ENCODE peak calls at places on chromosomes 3 and 15, in five cellular contexts. One of them, this sample, is unnamed. For H3K36me3, the result is how much of the 10 kb centered on the place peaks cover.

GRCh38 chr15:20345401-20345958 is 196.1 kb downstream of the GOLGA6L6 start:
- DNase-seq in PC-9: no peak
- DNase-seq in GM23248: no peak
- DNase-seq in cardiac muscle cell: no peak
- DNase-seq in mesenchymal stem cell: no peak
- DNase-seq in this sample: no peak

GRCh38 chr15:51801391-51801835 is 28.0 kb upstream of the TMOD3 start:
- DNase-seq in PC-9: peak
- DNase-seq in GM23248: peak
- DNase-seq in cardiac muscle cell: peak
- DNase-seq in mesenchymal stem cell: peak
- DNase-seq in this sample: peak

GRCh38 chr15:68416158-68416535 is 15.8 kb downstream of the ITGA11 start:
- DNase-seq in PC-9: no peak
- DNase-seq in GM23248: no peak
- DNase-seq in cardiac muscle cell: no peak
- DNase-seq in mesenchymal stem cell: no peak
- DNase-seq in this sample: no peak

GRCh38 chr3:53592862-53593261 is 98.5 kb downstream of the CACNA1D start:
- DNase-seq in PC-9: no peak
- DNase-seq in GM23248: no peak
- DNase-seq in cardiac muscle cell: no peak
- DNase-seq in mesenchymal stem cell: no peak
- DNase-seq in this sample: no peak

GRCh38 chr3:60841355-60841754 is 409.9 kb downstream of the FHIT start:
- DNase-seq in PC-9: no peak
- DNase-seq in GM23248: no peak
- DNase-seq in cardiac muscle cell: peak
- DNase-seq in mesenchymal stem cell: peak
- DNase-seq in this sample: peak

GRCh38 chr3:47416041-47416440 is 35.2 kb downstream of the PTPN23 start:
- DNase-seq in PC-9: no peak
- DNase-seq in GM23248: no peak
- DNase-seq in cardiac muscle cell: no peak
- DNase-seq in mesenchymal stem cell: no peak
- DNase-seq in this sample: no peak

GRCh38 chr15:90659481-90659880 is 57.7 kb upstream of the BLM start:
- DNase-seq in PC-9: no peak
- DNase-seq in GM23248: no peak
- DNase-seq in cardiac muscle cell: no peak
- DNase-seq in mesenchymal stem cell: no peak
- DNase-seq in this sample: no peak

GRCh38 chr3:124985358-124985757 is 50.8 kb upstream of the MUC13 start:
- DNase-seq in PC-9: peak
- DNase-seq in GM23248: peak
- DNase-seq in cardiac muscle cell: peak
- DNase-seq in mesenchymal stem cell: peak
- DNase-seq in this sample: peak

GRCh38 chr3:44893097-44893496 is 18.7 kb downstream of the TGM4 start:
- DNase-seq in PC-9: no peak
- DNase-seq in GM23248: peak
- DNase-seq in cardiac muscle cell: peak
- DNase-seq in mesenchymal stem cell: peak
- DNase-seq in this sample: no peak

GRCh38 chr3:128584412-128585020 is 66.1 kb downstream of the RPN1 start:
- DNase-seq in PC-9: peak
- DNase-seq in GM23248: peak
- DNase-seq in cardiac muscle cell: peak
- DNase-seq in mesenchymal stem cell: peak
- DNase-seq in this sample: peak

GRCh38 chr15:67225336-67225735 is 29.1 kb downstream of the AAGAB start:
- DNase-seq in PC-9: no peak
- DNase-seq in GM23248: peak
- DNase-seq in cardiac muscle cell: peak
- DNase-seq in mesenchymal stem cell: no peak
- DNase-seq in this sample: peak

GRCh38 chr3:143122608-143123352 is 3.2 kb downstream of the CHST2 start:
- DNase-seq in PC-9: no peak
- DNase-seq in GM23248: no peak
- DNase-seq in cardiac muscle cell: no peak
- DNase-seq in mesenchymal stem cell: no peak
- DNase-seq in this sample: no peak

GRCh38 chr3:196240424-196240823 is 24.1 kb downstream of the SLC51A start:
- DNase-seq in PC-9: no peak
- DNase-seq in GM23248: no peak
- DNase-seq in cardiac muscle cell: peak
- DNase-seq in mesenchymal stem cell: no peak
- DNase-seq in this sample: no peak
- H3K36me3 ChIP-seq in PC-9: under half
- H3K36me3 ChIP-seq in GM23248: half or more
- H3K36me3 ChIP-seq in cardiac muscle cell: under half
- H3K36me3 ChIP-seq in mesenchymal stem cell: under half
- H3K36me3 ChIP-seq in this sample: under half

GRCh38 chr3:114103858-114104257 is 47.3 kb downstream of the QTRT2 start:
- DNase-seq in PC-9: no peak
- DNase-seq in GM23248: no peak
- DNase-seq in cardiac muscle cell: no peak
- DNase-seq in mesenchymal stem cell: no peak
- DNase-seq in this sample: no peak

GRCh38 chr3:114103181-114103580 is 46.6 kb downstream of the QTRT2 start:
- DNase-seq in PC-9: no peak
- DNase-seq in GM23248: no peak
- DNase-seq in cardiac muscle cell: no peak
- DNase-seq in mesenchymal stem cell: no peak
- DNase-seq in this sample: no peak

GRCh38 chr3:114108137-114108536 is 51.6 kb downstream of the QTRT2 start:
- DNase-seq in PC-9: no peak
- DNase-seq in GM23248: no peak
- DNase-seq in cardiac muscle cell: no peak
- DNase-seq in mesenchymal stem cell: no peak
- DNase-seq in this sample: no peak

GRCh38 chr3:114104414-114104813 is 47.9 kb downstream of the QTRT2 start:
- DNase-seq in PC-9: no peak
- DNase-seq in GM23248: peak
- DNase-seq in cardiac muscle cell: no peak
- DNase-seq in mesenchymal stem cell: peak
- DNase-seq in this sample: peak
- H3K27ac ChIP-seq in PC-9: no peak
- H3K27ac ChIP-seq in GM23248: no peak
- H3K27ac ChIP-seq in cardiac muscle cell: no peak
- H3K27ac ChIP-seq in mesenchymal stem cell: no peak
- H3K27ac ChIP-seq in this sample: no peak

GRCh38 chr3:188349276-188349962 is 195.5 kb downstream of the LPP start:
- DNase-seq in PC-9: no peak
- DNase-seq in GM23248: peak
- DNase-seq in cardiac muscle cell: peak
- DNase-seq in mesenchymal stem cell: peak
- DNase-seq in this sample: no peak
- H3K4me3 ChIP-seq in PC-9: no peak
- H3K4me3 ChIP-seq in GM23248: peak
- H3K4me3 ChIP-seq in cardiac muscle cell: no peak
- H3K4me3 ChIP-seq in mesenchymal stem cell: no peak
- H3K4me3 ChIP-seq in this sample: no peak

GRCh38 chr3:138082992-138083386 is 32.4 kb downstream of the DZIP1L start:
- DNase-seq in PC-9: no peak
- DNase-seq in GM23248: peak
- DNase-seq in cardiac muscle cell: peak
- DNase-seq in mesenchymal stem cell: no peak
- DNase-seq in this sample: peak

GRCh38 chr3:138081371-138082084 is 33.9 kb downstream of the DZIP1L start:
- DNase-seq in PC-9: no peak
- DNase-seq in GM23248: peak
- DNase-seq in cardiac muscle cell: no peak
- DNase-seq in mesenchymal stem cell: peak
- DNase-seq in this sample: peak

GRCh38 chr3:138082085-138082991 is 33.1 kb downstream of the DZIP1L start:
- DNase-seq in PC-9: peak
- DNase-seq in GM23248: peak
- DNase-seq in cardiac muscle cell: peak
- DNase-seq in mesenchymal stem cell: peak
- DNase-seq in this sample: peak

GRCh38 chr3:138079901-138080300 is 35.5 kb downstream of the DZIP1L start:
- DNase-seq in PC-9: no peak
- DNase-seq in GM23248: no peak
- DNase-seq in cardiac muscle cell: no peak
- DNase-seq in mesenchymal stem cell: no peak
- DNase-seq in this sample: peak

GRCh38 chr3:138084196-138084595 is 31.2 kb downstream of the DZIP1L start:
- DNase-seq in PC-9: no peak
- DNase-seq in GM23248: no peak
- DNase-seq in cardiac muscle cell: no peak
- DNase-seq in mesenchymal stem cell: no peak
- DNase-seq in this sample: no peak
- H3K36me3 ChIP-seq in PC-9: under half
- H3K36me3 ChIP-seq in GM23248: under half
- H3K36me3 ChIP-seq in cardiac muscle cell: half or more
- H3K36me3 ChIP-seq in mesenchymal stem cell: under half
- H3K36me3 ChIP-seq in this sample: under half

GRCh38 chr3:197949191-197949766 is 711 bp upstream of the RPL35A start:
- DNase-seq in PC-9: no peak
- DNase-seq in GM23248: peak
- DNase-seq in cardiac muscle cell: no peak
- DNase-seq in mesenchymal stem cell: no peak
- DNase-seq in this sample: no peak
- H3K27ac ChIP-seq in PC-9: peak
- H3K27ac ChIP-seq in GM23248: peak
- H3K27ac ChIP-seq in cardiac muscle cell: peak
- H3K27ac ChIP-seq in mesenchymal stem cell: peak
- H3K27ac ChIP-seq in this sample: peak